ENCODE peak calls at places on chromosome 18, in ten cellular contexts. S is stimulated activated CD8-positive, alpha-beta memory T cell treated with anti-CD3 and anti-CD28 coated beads, Interleukin-2, amount 100 ng/mL, for 48 hours; F is SW480; J is stimulated activated CD4-positive, alpha-beta T cell treated with anti-CD3 and anti-CD28 coated beads, Interleukin-2, amount 100 ng/mL, for 48 hours; W is CD4-positive, CD25-positive, alpha-beta regulatory T cell; E is pulmonary artery endothelial cell; K is lung microvascular endothelial cell; R is caudate nucleus; G is NCI-H1092; N is BJ. M is an unnamed sample.

GRCh38 chr18:35616664-35617423 is 35.3 kb downstream of the GALNT1 start:
- DNase-seq in S (peak), F (peak), J (peak), W (peak), E (peak), K (peak), R (no peak), G (no peak), N (peak), M (peak)

GRCh38 chr18:10070581-10071000 is 156.8 kb downstream of the VAPA start:
- DNase-seq in S (no peak), F (no peak), J (no peak), W (no peak), E (no peak), K (no peak), R (no peak), G (no peak), N (no peak), M (no peak)

GRCh38 chr18:33578371-33579146 is 540 bp downstream of the ASXL3 start:
- DNase-seq in S (no peak), F (no peak), J (no peak), W (peak), E (no peak), K (no peak), R (peak), G (peak), N (no peak), M (no peak)

GRCh38 chr18:48833701-48834394 is 116.9 kb downstream of the SMAD7 start:
- DNase-seq in S (no peak), F (no peak), J (peak), W (peak), E (no peak), K (peak), R (no peak), G (no peak), N (no peak), M (peak)

GRCh38 chr18:6747646-6748045 is 18.1 kb downstream of the ARHGAP28 start:
- DNase-seq in S (no peak), F (peak), J (no peak), W (no peak), E (no peak), K (peak), R (no peak), G (no peak), N (peak), M (peak)

GRCh38 chr18:50578651-50579050 is 18.8 kb downstream of the MAPK4 start:
- DNase-seq in S (no peak), F (no peak), J (no peak), W (no peak), E (no peak), K (no peak), R (no peak), G (no peak), N (no peak), M (peak)

GRCh38 chr18:33761363-33761762 is 183.3 kb downstream of the ASXL3 start:
- DNase-seq in S (no peak), F (peak), J (no peak), W (no peak), E (no peak), K (peak), R (no peak), G (peak), N (no peak), M (peak)

GRCh38 chr18:57754577-57755330 is 48.4 kb downstream of the ATP8B1 start:
- DNase-seq in S (no peak), F (no peak), J (no peak), W (no peak), E (no peak), K (no peak), R (no peak), G (no peak), N (no peak), M (no peak)

GRCh38 chr18:7626922-7627440 is 59.9 kb downstream of the PTPRM start:
- DNase-seq in S (no peak), F (peak), J (no peak), W (no peak), E (peak), K (peak), R (no peak), G (no peak), N (no peak), M (peak)

GRCh38 chr18:41624461-41624860 is 330.6 kb upstream of the PIK3C3 start:
- DNase-seq in S (no peak), F (no peak), J (no peak), W (no peak), E (no peak), K (no peak), R (no peak), G (no peak), N (no peak), M (peak)

GRCh38 chr18:8754995-8755955 is 49.9 kb downstream of the MTCL1 start:
- DNase-seq in S (no peak), F (no peak), J (no peak), W (peak), E (no peak), K (no peak), R (no peak), G (no peak), N (peak), M (no peak)

GRCh38 chr18:46196627-46197243 is 92.5 kb downstream of the HAUS1 start:
- DNase-seq in S (no peak), F (no peak), J (no peak), W (no peak), E (no peak), K (no peak), R (no peak), G (no peak), N (no peak), M (no peak)

GRCh38 chr18:78716581-78716980 is 263.0 kb upstream of the SALL3 start:
- DNase-seq in S (no peak), F (no peak), J (no peak), W (no peak), E (no peak), K (no peak), R (no peak), G (no peak), N (no peak), M (no peak)

GRCh38 chr18:34773961-34774754 is 64.1 kb downstream of the DTNA start:
- DNase-seq in S (no peak), F (no peak), J (no peak), W (no peak), E (no peak), K (peak), R (no peak), G (peak), N (no peak), M (peak)

GRCh38 chr18:55983433-55983832 is 395.4 kb upstream of the TCF4 start:
- DNase-seq in S (no peak), F (no peak), J (no peak), W (no peak), E (no peak), K (no peak), R (no peak), G (no peak), N (peak), M (no peak)

GRCh38 chr18:33914399-33914798 is 310.3 kb downstream of the NOL4 start:
- DNase-seq in S (no peak), F (no peak), J (no peak), W (no peak), E (no peak), K (peak), R (no peak), G (no peak), N (no peak), M (peak)

GRCh38 chr18:54880706-54881105 is 52.4 kb downstream of the RAB27B start:
- DNase-seq in S (no peak), F (peak), J (no peak), W (no peak), E (no peak), K (no peak), R (no peak), G (no peak), N (no peak), M (peak)

GRCh38 chr18:30954262-30954661 is 88.3 kb downstream of the DSC3 start:
- DNase-seq in S (no peak), F (no peak), J (no peak), W (no peak), E (no peak), K (no peak), R (no peak), G (no peak), N (no peak), M (no peak)

GRCh38 chr18:12317664-12318333 is 9.8 kb downstream of the TUBB6 start:
- DNase-seq in S (no peak), F (no peak), J (no peak), W (no peak), E (no peak), K (peak), R (no peak), G (no peak), N (peak), M (no peak)

GRCh38 chr18:50341443-50341842 is 33.4 kb upstream of the SKA1 start:
- DNase-seq in S (no peak), F (no peak), J (no peak), W (no peak), E (no peak), K (no peak), R (no peak), G (no peak), N (no peak), M (no peak)

GRCh38 chr18:79798999-79799370 is 1.2 kb downstream of the KCNG2 start:
- DNase-seq in S (no peak), F (no peak), J (no peak), W (no peak), E (no peak), K (no peak), R (no peak), G (no peak), N (no peak), M (no peak)

GRCh38 chr18:48703418-48703817 is 164.6 kb downstream of the CTIF start:
- DNase-seq in S (no peak), F (no peak), J (no peak), W (peak), E (no peak), K (no peak), R (no peak), G (no peak), N (no peak), M (no peak)

GRCh38 chr18:30406728-30407127 is 635.8 kb downstream of the DSC3 start:
- DNase-seq in S (no peak), F (no peak), J (no peak), W (no peak), E (no peak), K (no peak), R (no peak), G (no peak), N (no peak), M (peak)

GRCh38 chr18:37501136-37501535 is 64.5 kb downstream of the CELF4 start:
- DNase-seq in S (no peak), F (no peak), J (no peak), W (no peak), E (no peak), K (no peak), R (no peak), G (no peak), N (no peak), M (peak)

GRCh38 chr18:60493066-60493465 is 120.5 kb upstream of the MC4R start:
- DNase-seq in S (no peak), F (no peak), J (no peak), W (no peak), E (no peak), K (no peak), R (no peak), G (no peak), N (no peak), M (no peak)

GRCh38 chr18:60082790-60083189 is 183.0 kb downstream of the PMAIP1 start:
- DNase-seq in S (no peak), F (no peak), J (no peak), W (no peak), E (no peak), K (no peak), R (no peak), G (no peak), N (no peak), M (no peak)

GRCh38 chr18:62682396-62682795 is 32.9 kb upstream of the PHLPP1 start:
- DNase-seq in S (no peak), F (no peak), J (no peak), W (no peak), E (no peak), K (no peak), R (no peak), G (peak), N (no peak), M (no peak)

GRCh38 chr18:46659484-46659883 is 2.5 kb upstream of the LOXHD1 start:
- DNase-seq in S (no peak), F (no peak), J (no peak), W (no peak), E (no peak), K (no peak), R (no peak), G (no peak), N (no peak), M (no peak)

GRCh38 chr18:24121625-24122024 is 17.2 kb upstream of the CABYR start:
- DNase-seq in S (no peak), F (no peak), J (no peak), W (no peak), E (no peak), K (no peak), R (no peak), G (no peak), N (no peak), M (no peak)

GRCh38 chr18:11019295-11019694 is 130.1 kb downstream of the PIEZO2 start:
- DNase-seq in S (no peak), F (no peak), J (no peak), W (no peak), E (no peak), K (no peak), R (no peak), G (no peak), N (no peak), M (no peak)

M was measured in epithelial cell of esophagus.